ENCODE peak calls at places on chromosomes 11 and 22, in five cellular contexts. C, B, W, N and D are unnamed samples.

GRCh38 chr11:3193373-3194015 is 25.1 kb downstream of the MRGPRG start:
- DNase-seq in C (no peak), B (no peak), W (no peak), N (peak; percentile 68), D (no peak)

GRCh38 chr11:82003671-82004148 is 730.0 kb downstream of the FAM181B start:
- DNase-seq in C (no peak), B (no peak), W (peak; percentile 81), N (no peak), D (no peak)

GRCh38 chr11:57800444-57801184 is 39.0 kb downstream of the CTNND1 start:
- DNase-seq in C (peak; percentile 88), B (peak; percentile 65), W (peak; percentile 85), N (peak; percentile 28), D (no peak)

GRCh38 chr11:121890377-121890776 is 225.6 kb downstream of the BLID start:
- DNase-seq in C (no peak), B (no peak), W (peak; percentile 78), N (no peak), D (no peak)

GRCh38 chr11:818396-819128 is at the start of gene PNPLA2:
- DNase-seq in C (no peak), B (no peak), W (peak; percentile 93), N (no peak), D (no peak)

GRCh38 chr11:71352226-71352625 is 96.0 kb downstream of the DHCR7 start:
- DNase-seq in C (no peak), B (no peak), W (no peak), N (no peak), D (no peak)

GRCh38 chr11:118834428-118835028 is 43.6 kb upstream of the DDX6 start:
- DNase-seq in C (no peak), B (peak; percentile 6), W (peak; percentile 45), N (peak; percentile 17), D (peak; percentile 69)

GRCh38 chr11:112694813-112695212 is 266.4 kb upstream of the NCAM1 start:
- DNase-seq in C (no peak), B (no peak), W (peak; percentile 21), N (no peak), D (no peak)

GRCh38 chr22:42635531-42635930 is 4.9 kb downstream of the ATP5MGL start:
- DNase-seq in C (peak; percentile 44), B (no peak), W (peak; percentile 98), N (peak; percentile 97), D (no peak)

GRCh38 chr11:118884613-118885274 is 1.1 kb downstream of the CXCR5 start:
- DNase-seq in C (no peak), B (no peak), W (no peak), N (no peak), D (no peak)

GRCh38 chr22:30420401-30421178 is 5.0 kb upstream of the MTFP1 start:
- DNase-seq in C (no peak), B (no peak), W (peak; percentile 93), N (no peak), D (no peak)

GRCh38 chr11:5712507-5712906 is 22.9 kb downstream of the TRIM22 start:
- DNase-seq in C (peak; percentile 18), B (no peak), W (peak; percentile 42), N (no peak), D (no peak)

GRCh38 chr11:74824285-74824982 is 75.8 kb downstream of the RNF169 start:
- DNase-seq in C (no peak), B (no peak), W (no peak), N (no peak), D (no peak)

GRCh38 chr11:74818283-74818946 is 69.8 kb downstream of the RNF169 start:
- DNase-seq in C (no peak), B (no peak), W (no peak), N (no peak), D (no peak)

GRCh38 chr11:74820763-74821162 is 72.1 kb downstream of the RNF169 start:
- DNase-seq in C (no peak), B (no peak), W (peak; percentile 80), N (no peak), D (no peak)

GRCh38 chr11:74819400-74819799 is 70.8 kb downstream of the RNF169 start:
- DNase-seq in C (no peak), B (no peak), W (no peak), N (no peak), D (no peak)

DNA sequence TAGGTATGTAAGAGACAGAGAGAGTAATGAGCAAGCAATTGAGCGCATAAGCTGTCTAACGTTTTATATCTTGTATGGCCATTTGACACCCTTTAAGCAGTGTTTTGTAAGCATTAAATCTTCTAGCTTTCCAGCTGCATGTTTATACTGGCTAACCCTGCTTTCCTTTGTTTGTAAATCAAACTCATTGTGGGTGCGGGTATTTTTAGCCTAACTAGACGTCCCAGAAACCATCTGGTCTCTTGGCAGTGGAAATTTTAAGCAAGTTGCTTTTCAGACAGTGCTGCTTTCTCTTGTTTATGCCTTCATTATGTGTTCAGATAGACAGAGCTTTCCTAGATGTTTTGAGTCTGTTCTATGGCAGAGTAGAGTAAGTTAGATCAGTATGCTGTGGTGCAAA is 73.5 kb downstream of the RNF169 start:
- DNase-seq in C (no peak), B (no peak), W (peak; percentile 13), N (no peak), D (no peak)
- H3K4me3 ChIP-seq in C (no peak overlapping the region), B (no peak overlapping the region), W (no peak overlapping the region), N (no peak overlapping the region), D (no peak overlapping the region)

DNA sequence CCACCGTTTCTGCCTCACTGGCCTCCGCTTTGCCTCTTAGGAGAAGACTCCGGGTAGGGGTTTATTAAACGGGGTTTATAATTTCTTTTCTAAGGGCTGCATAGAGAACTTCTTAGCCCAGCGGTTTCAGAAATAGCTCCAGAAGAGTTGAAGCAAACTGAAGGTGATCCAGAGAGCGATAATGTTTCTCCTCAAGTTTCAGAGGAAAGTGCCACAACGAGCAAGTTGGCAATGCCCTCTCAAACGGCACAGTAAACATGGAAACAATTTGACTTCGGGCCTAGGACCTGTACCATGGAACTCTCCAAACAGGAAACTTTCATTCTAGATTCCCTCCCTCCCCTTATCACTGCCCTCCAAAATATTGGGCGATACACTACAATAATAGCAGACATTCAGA is 1.0 kb downstream of the ADSL start:
- DNase-seq in C (no peak), B (no peak), W (no peak), N (no peak), D (no peak)
- H3K4me3 ChIP-seq in C (peak overlapping the region; percentile 72), B (peak overlapping the region; percentile 91), W (peak overlapping the region; percentile 96), N (peak overlapping the region; percentile 49), D (peak overlapping the region; percentile 84)

GRCh38 chr22:37167176-37167980 is 17.7 kb upstream of the IL2RB start:
- DNase-seq in C (no peak), B (no peak), W (no peak), N (peak; percentile 67), D (peak; percentile 26)
- H3K4me3 ChIP-seq in C (no peak overlapping the region), B (no peak overlapping the region), W (no peak overlapping the region), N (no peak overlapping the region), D (no peak overlapping the region)

DNA sequence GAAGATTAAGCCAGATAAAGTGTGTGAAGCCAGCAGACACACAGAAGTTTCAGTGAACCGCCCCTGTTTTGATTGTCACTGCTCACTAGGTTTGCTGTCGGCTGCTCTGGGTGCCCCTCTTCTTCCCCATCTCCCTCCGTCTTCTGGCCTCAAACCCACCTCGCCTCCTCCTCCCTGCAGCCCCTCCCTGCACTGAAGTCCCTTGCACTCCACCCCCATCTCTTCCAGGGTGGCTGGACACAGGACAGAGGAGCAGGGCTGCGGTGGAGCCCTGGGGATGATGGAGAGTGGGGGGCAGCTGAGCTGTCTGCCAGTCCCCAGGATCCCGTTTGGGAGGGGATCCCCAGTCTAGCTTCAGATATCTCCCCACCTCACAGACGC is 53.5 kb downstream of the CYTH4 start:
- DNase-seq in C (no peak), B (no peak), W (no peak), N (no peak), D (no peak)
- H3K4me3 ChIP-seq in C (no peak overlapping the region), B (no peak overlapping the region), W (no peak overlapping the region), N (no peak overlapping the region), D (no peak overlapping the region)

GRCh38 chr11:130462931-130463330 is 14.5 kb downstream of the ADAMTS15 start:
- DNase-seq in C (no peak), B (no peak), W (no peak), N (no peak), D (no peak)
- H3K4me3 ChIP-seq in C (no peak overlapping the region), B (no peak overlapping the region), W (no peak overlapping the region), N (no peak overlapping the region), D (no peak overlapping the region)

GRCh38 chr11:46387919-46388618 is 3.5 kb downstream of the CHRM4 start:
- DNase-seq in C (no peak), B (no peak), W (no peak), N (no peak), D (no peak)
- H3K4me3 ChIP-seq in C (no peak overlapping the region), B (no peak overlapping the region), W (no peak overlapping the region), N (no peak overlapping the region), D (no peak overlapping the region)

GRCh38 chr11:74988541-74989268 is at the start of gene NEU3:
- DNase-seq in C (peak; percentile 79), B (peak; percentile 80), W (peak; percentile 84), N (peak; percentile 93), D (peak; percentile 91)
- H3K4me3 ChIP-seq in C (peak within 1 kb of the TSS; percentile 92), B (peak within 1 kb of the TSS; percentile 77), W (peak within 1 kb of the TSS; percentile 100), N (peak within 1 kb of the TSS; percentile 77), D (peak within 1 kb of the TSS; percentile 69)